ENCODE peak calls at places on chromosomes 6 and 20, in six cellular contexts. D is stimulated activated naive B cell treated with anti-CD40 and anti-IgM and Interleukin-4, amounts not matched to agents 10 μg/mL and 1 μg/mL and 100 μg/mL, for 72 hours; G is NCI-H2081; F is A549; L is RPMI7951; Z is H9. A is an unnamed sample.

GRCh38 chr6:140379919-140380318 is 1005.5 kb upstream of the CITED2 start:
- DNase-seq in Z (no peak), D (no peak), L (peak), F (no peak), G (no peak), A (no peak)

GRCh38 chr6:91142154-91142553 is 555.3 kb upstream of the MAP3K7 start:
- DNase-seq in G (no peak), F (no peak), L (no peak), Z (no peak), D (no peak), A (no peak)

GRCh38 chr6:50602191-50602810 is 111.0 kb upstream of the TFAP2D start:
- DNase-seq in Z (no peak), F (no peak), L (peak), D (no peak), G (peak), A (peak)

GRCh38 chr6:3268680-3269079 is 9.9 kb downstream of the PSMG4 start:
- DNase-seq in F (no peak), Z (no peak), D (no peak), L (no peak), G (no peak), A (no peak)

GRCh38 chr6:26319405-26320128 is 45.4 kb upstream of the BTN3A2 start:
- DNase-seq in Z (peak), D (no peak), L (no peak), G (no peak), F (no peak), A (no peak)

GRCh38 chr6:11764250-11764604 is 14.4 kb downstream of the ADTRP start:
- DNase-seq in F (no peak), Z (no peak), G (no peak), L (no peak), D (no peak), A (no peak)

GRCh38 chr6:3001773-3002293 is 2.1 kb downstream of the NQO2 start:
- DNase-seq in F (peak), D (no peak), G (no peak), L (peak), Z (no peak), A (peak)

GRCh38 chr20:49624317-49624716 is 56.4 kb upstream of the PTGIS start:
- DNase-seq in L (no peak), D (no peak), F (no peak), Z (no peak), G (no peak), A (peak)

GRCh38 chr20:1322511-1323245 is 6.3 kb downstream of the SDCBP2 start:
- DNase-seq in L (peak), F (no peak), G (no peak), D (no peak), Z (no peak), A (no peak)

GRCh38 chr6:159719287-159719686 is 8.0 kb upstream of the WTAP start:
- DNase-seq in F (no peak), L (no peak), D (no peak), Z (no peak), G (no peak), A (no peak)

GRCh38 chr6:132962936-132963579 is 148.7 kb downstream of the RPS12 start:
- DNase-seq in Z (peak), L (peak), G (peak), F (peak), D (peak), A (peak)

GRCh38 chr20:986733-987355 is 15.3 kb downstream of the RSPO4 start:
- DNase-seq in D (no peak), Z (no peak), L (peak), F (no peak), G (no peak), A (no peak)

GRCh38 chr6:91860951-91861350 is 1274.1 kb upstream of the MAP3K7 start:
- DNase-seq in D (no peak), G (no peak), F (no peak), L (no peak), Z (no peak), A (no peak)

GRCh38 chr20:46801003-46801702 is 91.7 kb downstream of the SLC2A10 start:
- DNase-seq in Z (no peak), L (no peak), D (no peak), G (no peak), F (no peak), A (no peak)

GRCh38 chr6:134525190-134525868 is 207.4 kb upstream of the SGK1 start:
- DNase-seq in G (no peak), Z (no peak), F (no peak), L (no peak), D (no peak), A (no peak)

GRCh38 chr6:42147138-42147562 is 4.7 kb upstream of the C6orf132 start:
- DNase-seq in G (no peak), F (no peak), Z (no peak), L (no peak), D (no peak), A (peak)

GRCh38 chr6:16836186-16836981 is 75.1 kb upstream of the ATXN1 start:
- DNase-seq in D (no peak), Z (no peak), G (no peak), F (no peak), L (peak), A (no peak)

GRCh38 chr20:58571341-58571941 is 56.2 kb upstream of the APCDD1L start:
- DNase-seq in D (no peak), L (no peak), F (no peak), G (no peak), Z (no peak), A (no peak)

GRCh38 chr20:1761116-1761515 is 103.5 kb upstream of the SIRPG start:
- DNase-seq in L (peak), G (no peak), Z (no peak), D (no peak), F (peak), A (no peak)

GRCh38 chr6:46293641-46294316 is 123.0 kb upstream of the ENPP5 start:
- DNase-seq in G (no peak), F (no peak), L (no peak), D (no peak), Z (no peak), A (no peak)

GRCh38 chr20:32510601-32511357 is 74.4 kb downstream of the NOL4L start:
- DNase-seq in G (no peak), F (no peak), D (no peak), Z (peak), L (peak), A (peak)

GRCh38 chr6:107629545-107630147 is 139.7 kb downstream of the SOBP start:
- DNase-seq in G (peak), Z (no peak), L (no peak), F (no peak), D (no peak), A (peak)

GRCh38 chr6:15776458-15776980 is 113.7 kb upstream of the DTNBP1 start:
- DNase-seq in D (no peak), L (no peak), Z (no peak), G (no peak), F (no peak), A (no peak)

GRCh38 chr20:4726710-4727391 is 5.1 kb downstream of the PRND start:
- DNase-seq in L (peak), D (peak), Z (no peak), F (no peak), G (no peak), A (no peak)

GRCh38 chr6:156589281-156589680 is 187.9 kb upstream of the ARID1B start:
- DNase-seq in F (no peak), G (no peak), L (peak), Z (no peak), D (no peak), A (no peak)

A was measured in NCI-H146.